ENCODE peak calls at places on chromosomes 3 and 15, in nine cellular contexts. G, J, L, K, N, I, M, Z and E are unnamed samples.

GRCh38 chr3:128575777-128576176 is 74.8 kb downstream of the RPN1 start:
- DNase-seq in G (no peak), J (no peak), L (no peak), K (no peak), N (no peak), I (no peak), M (no peak), Z (no peak), E (no peak)

GRCh38 chr3:35664460-35664919 is 25.2 kb downstream of the ARPP21 start:
- DNase-seq in G (peak), J (no peak), L (peak), K (peak), N (peak), I (peak), M (no peak), Z (no peak), E (no peak)

GRCh38 chr3:88954853-88955252 is 152.6 kb upstream of the EPHA3 start:
- DNase-seq in G (no peak), J (no peak), L (no peak), K (no peak), N (no peak), I (no peak), M (no peak), Z (no peak), E (no peak)

GRCh38 chr15:72835289-72835890 is 51.8 kb upstream of the ADPGK start:
- DNase-seq in G (no peak), J (no peak), L (peak), K (no peak), N (no peak), I (no peak), M (no peak), Z (no peak), E (no peak)

GRCh38 chr3:64363842-64364241 is 138.6 kb upstream of the PRICKLE2 start:
- DNase-seq in G (no peak), J (no peak), L (no peak), K (no peak), N (no peak), I (no peak), M (no peak), Z (no peak), E (no peak)

GRCh38 chr15:79168922-79169322 is 78.3 kb upstream of the RASGRF1 start:
- DNase-seq in G (no peak), J (no peak), L (peak), K (peak), N (peak), I (peak), M (no peak), Z (no peak), E (no peak)

GRCh38 chr3:39752751-39753150 is 56.7 kb upstream of the MYRIP start:
- DNase-seq in G (no peak), J (no peak), L (no peak), K (no peak), N (no peak), I (no peak), M (no peak), Z (no peak), E (no peak)

GRCh38 chr3:10957976-10958749 is 34.4 kb upstream of the SLC6A1 start:
- DNase-seq in G (peak), J (no peak), L (no peak), K (no peak), N (peak), I (no peak), M (no peak), Z (no peak), E (no peak)